ENCODE peak calls at places on chromosomes 3 and 15, in six cellular contexts. One of them, this sample, is unnamed.

GRCh38 chr15:87609474-87609873 is 647.1 kb downstream of the NTRK3 start:
- DNase-seq in activated T-helper 1 cell treated with Interleukin-2 at 50 U/mL for 16 hours: no peak
- DNase-seq in pons: no peak
- DNase-seq in IMR-90: peak; percentile 88
- DNase-seq in CD4-positive, CD25-positive, alpha-beta regulatory T cell: no peak
- DNase-seq in adipocyte: peak; percentile 57
- DNase-seq in this sample: no peak

GRCh38 chr3:140093742-140094141 is 158.8 kb downstream of the CLSTN2 start:
- DNase-seq in CD4-positive, CD25-positive, alpha-beta regulatory T cell: no peak
- DNase-seq in IMR-90: peak; percentile 46
- DNase-seq in activated T-helper 1 cell treated with Interleukin-2 at 50 U/mL for 16 hours: no peak
- DNase-seq in adipocyte: peak; percentile 93
- DNase-seq in pons: peak; percentile 29
- DNase-seq in this sample: no peak

GRCh38 chr3:50170689-50171088 is 15.6 kb downstream of the SEMA3F start:
- DNase-seq in CD4-positive, CD25-positive, alpha-beta regulatory T cell: no peak
- DNase-seq in IMR-90: peak; percentile 90
- DNase-seq in pons: no peak
- DNase-seq in activated T-helper 1 cell treated with Interleukin-2 at 50 U/mL for 16 hours: no peak
- DNase-seq in adipocyte: no peak
- DNase-seq in this sample: no peak

GRCh38 chr3:76998555-76998954 is 41.3 kb upstream of the ROBO2 start:
- DNase-seq in IMR-90: no peak
- DNase-seq in adipocyte: no peak
- DNase-seq in CD4-positive, CD25-positive, alpha-beta regulatory T cell: no peak
- DNase-seq in activated T-helper 1 cell treated with Interleukin-2 at 50 U/mL for 16 hours: no peak
- DNase-seq in pons: no peak
- DNase-seq in this sample: no peak

GRCh38 chr3:197372076-197372661 is 73.8 kb upstream of the DLG1 start:
- DNase-seq in pons: no peak
- DNase-seq in activated T-helper 1 cell treated with Interleukin-2 at 50 U/mL for 16 hours: no peak
- DNase-seq in IMR-90: peak; percentile 87
- DNase-seq in CD4-positive, CD25-positive, alpha-beta regulatory T cell: no peak
- DNase-seq in adipocyte: peak; percentile 93
- DNase-seq in this sample: no peak

GRCh38 chr3:128011140-128011539 is 41.1 kb upstream of the SEC61A1 start:
- DNase-seq in pons: no peak
- DNase-seq in adipocyte: peak; percentile 10
- DNase-seq in IMR-90: peak; percentile 10
- DNase-seq in activated T-helper 1 cell treated with Interleukin-2 at 50 U/mL for 16 hours: no peak
- DNase-seq in CD4-positive, CD25-positive, alpha-beta regulatory T cell: no peak
- DNase-seq in this sample: no peak

GRCh38 chr15:94053626-94054025 is 177.7 kb upstream of the MCTP2 start:
- DNase-seq in CD4-positive, CD25-positive, alpha-beta regulatory T cell: no peak
- DNase-seq in pons: no peak
- DNase-seq in IMR-90: no peak
- DNase-seq in activated T-helper 1 cell treated with Interleukin-2 at 50 U/mL for 16 hours: no peak
- DNase-seq in adipocyte: no peak
- DNase-seq in this sample: no peak

GRCh38 chr3:57597973-57598351 is 818 bp upstream of the ARF4 start:
- DNase-seq in pons: no peak
- DNase-seq in activated T-helper 1 cell treated with Interleukin-2 at 50 U/mL for 16 hours: peak; percentile 21
- DNase-seq in IMR-90: peak; percentile 45
- DNase-seq in adipocyte: peak; percentile 69
- DNase-seq in CD4-positive, CD25-positive, alpha-beta regulatory T cell: peak; percentile 35
- DNase-seq in this sample: no peak

GRCh38 chr3:127543441-127543840 is 47.1 kb downstream of the TPRA1 start:
- DNase-seq in CD4-positive, CD25-positive, alpha-beta regulatory T cell: no peak
- DNase-seq in pons: no peak
- DNase-seq in activated T-helper 1 cell treated with Interleukin-2 at 50 U/mL for 16 hours: no peak
- DNase-seq in adipocyte: no peak
- DNase-seq in IMR-90: no peak
- DNase-seq in this sample: no peak

GRCh38 chr3:69499899-69500316 is 114.0 kb upstream of the FRMD4B start:
- DNase-seq in CD4-positive, CD25-positive, alpha-beta regulatory T cell: no peak
- DNase-seq in pons: peak; percentile 68
- DNase-seq in adipocyte: no peak
- DNase-seq in IMR-90: no peak
- DNase-seq in activated T-helper 1 cell treated with Interleukin-2 at 50 U/mL for 16 hours: no peak
- DNase-seq in this sample: no peak

GRCh38 chr3:136332776-136333175 is 82.6 kb downstream of the PCCB start:
- DNase-seq in IMR-90: peak; percentile 92
- DNase-seq in pons: no peak
- DNase-seq in adipocyte: peak; percentile 47
- DNase-seq in CD4-positive, CD25-positive, alpha-beta regulatory T cell: no peak
- DNase-seq in activated T-helper 1 cell treated with Interleukin-2 at 50 U/mL for 16 hours: no peak
- DNase-seq in this sample: no peak

GRCh38 chr3:112092439-112093179 is 6.4 kb downstream of the C3orf52 start:
- DNase-seq in IMR-90: peak; percentile 37
- DNase-seq in CD4-positive, CD25-positive, alpha-beta regulatory T cell: no peak
- DNase-seq in adipocyte: no peak
- DNase-seq in activated T-helper 1 cell treated with Interleukin-2 at 50 U/mL for 16 hours: no peak
- DNase-seq in pons: no peak
- DNase-seq in this sample: no peak

GRCh38 chr3:160133757-160134156 is 91.5 kb upstream of the C3orf80 start:
- DNase-seq in pons: no peak
- DNase-seq in IMR-90: no peak
- DNase-seq in adipocyte: no peak
- DNase-seq in CD4-positive, CD25-positive, alpha-beta regulatory T cell: no peak
- DNase-seq in activated T-helper 1 cell treated with Interleukin-2 at 50 U/mL for 16 hours: no peak
- DNase-seq in this sample: no peak

GRCh38 chr15:69025320-69025719 is 10.8 kb downstream of the NOX5 start:
- DNase-seq in activated T-helper 1 cell treated with Interleukin-2 at 50 U/mL for 16 hours: no peak
- DNase-seq in pons: no peak
- DNase-seq in adipocyte: no peak
- DNase-seq in IMR-90: peak; percentile 38
- DNase-seq in CD4-positive, CD25-positive, alpha-beta regulatory T cell: no peak
- DNase-seq in this sample: no peak

GRCh38 chr15:76577879-76578512 is 241.4 kb downstream of the ISL2 start:
- DNase-seq in activated T-helper 1 cell treated with Interleukin-2 at 50 U/mL for 16 hours: no peak
- DNase-seq in pons: no peak
- DNase-seq in adipocyte: no peak
- DNase-seq in CD4-positive, CD25-positive, alpha-beta regulatory T cell: no peak
- DNase-seq in IMR-90: no peak
- DNase-seq in this sample: no peak

GRCh38 chr3:195532858-195533257 is 10.3 kb downstream of the PPP1R2 start:
- DNase-seq in CD4-positive, CD25-positive, alpha-beta regulatory T cell: no peak
- DNase-seq in activated T-helper 1 cell treated with Interleukin-2 at 50 U/mL for 16 hours: no peak
- DNase-seq in IMR-90: no peak
- DNase-seq in pons: no peak
- DNase-seq in adipocyte: no peak
- DNase-seq in this sample: no peak